ENCODE peak calls at places on chromosome 2, in eight cellular contexts. One of them, this sample, is unnamed.

GRCh38 chr2:164984428-164984827 is 29.1 kb upstream of the SLC38A11 start:
- DNase-seq in endothelial cell: no peak
- DNase-seq in WTC11: no peak
- DNase-seq in sciatic nerve: no peak
- DNase-seq in ACHN: no peak
- DNase-seq in effector CD4-positive, alpha-beta T cell: no peak
- DNase-seq in PC-9: no peak
- DNase-seq in Caki2: no peak
- DNase-seq in this sample: no peak

GRCh38 chr2:58866040-58866439 is 624.9 kb upstream of the FANCL start:
- DNase-seq in PC-9: no peak
- DNase-seq in ACHN: no peak
- DNase-seq in effector CD4-positive, alpha-beta T cell: no peak
- DNase-seq in sciatic nerve: no peak
- DNase-seq in endothelial cell: peak; percentile 22
- DNase-seq in Caki2: no peak
- DNase-seq in WTC11: peak; percentile 53
- DNase-seq in this sample: no peak

GRCh38 chr2:49189512-49190225 is 35.4 kb upstream of the FSHR start:
- DNase-seq in sciatic nerve: no peak
- DNase-seq in Caki2: no peak
- DNase-seq in effector CD4-positive, alpha-beta T cell: no peak
- DNase-seq in WTC11: no peak
- DNase-seq in endothelial cell: no peak
- DNase-seq in PC-9: no peak
- DNase-seq in ACHN: no peak
- DNase-seq in this sample: no peak

GRCh38 chr2:201313362-201313761 is 43.8 kb downstream of the FLACC1 start:
- DNase-seq in WTC11: no peak
- DNase-seq in ACHN: no peak
- DNase-seq in PC-9: no peak
- DNase-seq in Caki2: no peak
- DNase-seq in sciatic nerve: no peak
- DNase-seq in endothelial cell: no peak
- DNase-seq in effector CD4-positive, alpha-beta T cell: no peak
- DNase-seq in this sample: no peak

GRCh38 chr2:216292886-216293291 is 79.4 kb downstream of the MARCHF4 start:
- DNase-seq in PC-9: no peak
- DNase-seq in Caki2: no peak
- DNase-seq in effector CD4-positive, alpha-beta T cell: no peak
- DNase-seq in endothelial cell: no peak
- DNase-seq in sciatic nerve: no peak
- DNase-seq in ACHN: no peak
- DNase-seq in WTC11: no peak
- DNase-seq in this sample: no peak

GRCh38 chr2:152335016-152335850 is at the start of gene FMNL2:
- DNase-seq in endothelial cell: peak; percentile 90
- DNase-seq in effector CD4-positive, alpha-beta T cell: no peak
- DNase-seq in sciatic nerve: peak; percentile 91
- DNase-seq in PC-9: peak; percentile 88
- DNase-seq in WTC11: peak; percentile 92
- DNase-seq in ACHN: peak; percentile 87
- DNase-seq in Caki2: peak; percentile 75
- DNase-seq in this sample: peak; percentile 89

GRCh38 chr2:146978891-146979555 is 865.8 kb upstream of the ACVR2A start:
- DNase-seq in Caki2: no peak
- DNase-seq in sciatic nerve: no peak
- DNase-seq in endothelial cell: no peak
- DNase-seq in WTC11: no peak
- DNase-seq in PC-9: no peak
- DNase-seq in ACHN: no peak
- DNase-seq in effector CD4-positive, alpha-beta T cell: no peak
- DNase-seq in this sample: no peak

GRCh38 chr2:111028720-111029119 is 92.0 kb upstream of the BCL2L11 start:
- DNase-seq in endothelial cell: no peak
- DNase-seq in ACHN: peak; percentile 20
- DNase-seq in sciatic nerve: no peak
- DNase-seq in Caki2: no peak
- DNase-seq in PC-9: no peak
- DNase-seq in effector CD4-positive, alpha-beta T cell: no peak
- DNase-seq in WTC11: no peak
- DNase-seq in this sample: peak; percentile 46

GRCh38 chr2:235217814-235218213 is 266.0 kb downstream of the SH3BP4 start:
- DNase-seq in effector CD4-positive, alpha-beta T cell: no peak
- DNase-seq in Caki2: no peak
- DNase-seq in sciatic nerve: no peak
- DNase-seq in endothelial cell: no peak
- DNase-seq in WTC11: no peak
- DNase-seq in ACHN: no peak
- DNase-seq in PC-9: no peak
- DNase-seq in this sample: no peak

This sample was measured in Calu3.